ENCODE peak calls at places on chromosomes 16 and 17, in nine cellular contexts. W, C, B, D, K, Q, E, M and X are unnamed samples.

GRCh38 chr17:70076189-70076588 is 1.2 kb downstream of the KCNJ16 start:
- DNase-seq in C (no peak), D (no peak), M (no peak), E (no peak), Q (no peak), B (peak; percentile 21), W (no peak), K (no peak), X (no peak)

GRCh38 chr17:21573961-21574610 is 118.2 kb upstream of the KCNJ18 start:
- DNase-seq in K (peak; percentile 39), Q (peak; percentile 54), E (no peak), B (peak; percentile 68), M (no peak), D (peak; percentile 54), C (no peak), W (no peak), X (peak; percentile 52)

GRCh38 chr17:37382056-37382455 is 6.3 kb downstream of the C17orf78 start:
- DNase-seq in D (no peak), Q (no peak), K (no peak), M (no peak), W (no peak), C (no peak), B (no peak), E (no peak), X (no peak)

GRCh38 chr17:41308251-41308917 is 725 bp downstream of the KRTAP16-1 start:
- DNase-seq in D (no peak), E (peak; percentile 52), M (no peak), C (no peak), B (no peak), K (no peak), W (no peak), Q (no peak), X (no peak)

GRCh38 chr17:76781056-76781982 is 43.4 kb downstream of the MFSD11 start:
- DNase-seq in B (no peak), Q (no peak), C (no peak), M (no peak), K (no peak), E (no peak), D (peak; percentile 12), W (no peak), X (no peak)

GRCh38 chr17:41397003-41397665 is at the start of gene KRT31:
- DNase-seq in D (no peak), E (no peak), W (no peak), C (no peak), B (no peak), M (no peak), K (no peak), Q (no peak), X (no peak)

GRCh38 chr16:78973041-78973440 is 627.5 kb downstream of the MAF start:
- DNase-seq in E (no peak), W (no peak), B (no peak), Q (no peak), D (no peak), C (no peak), M (no peak), K (no peak), X (no peak)

GRCh38 chr16:86452451-86452850 is 57.9 kb upstream of the FOXF1 start:
- DNase-seq in E (no peak), D (no peak), Q (no peak), K (no peak), W (no peak), C (no peak), B (peak; percentile 68), M (no peak), X (no peak)

GRCh38 chr16:82741073-82741615 is 114.4 kb downstream of the CDH13 start:
- DNase-seq in C (no peak), B (peak; percentile 58), E (no peak), Q (no peak), K (no peak), M (no peak), W (no peak), D (no peak), X (peak; percentile 75)

GRCh38 chr16:89113661-89114060 is 20.0 kb downstream of the ACSF3 start:
- DNase-seq in E (no peak), C (peak; percentile 45), M (no peak), B (no peak), W (no peak), K (no peak), Q (no peak), D (no peak), X (no peak)

GRCh38 chr17:81391964-81392908 is 3.0 kb upstream of the BAHCC1 start:
- DNase-seq in C (no peak), B (peak; percentile 52), W (no peak), K (no peak), D (no peak), Q (no peak), E (no peak), M (no peak), X (no peak)

GRCh38 chr17:47684025-47684424 is 9.9 kb upstream of the TBKBP1 start:
- DNase-seq in M (no peak), Q (no peak), D (no peak), C (no peak), E (no peak), W (no peak), K (no peak), B (no peak), X (no peak)

GRCh38 chr17:39655105-39655504 is 10.0 kb upstream of the TCAP start:
- DNase-seq in D (no peak), E (no peak), M (no peak), C (no peak), Q (no peak), W (no peak), K (no peak), B (no peak), X (no peak)

GRCh38 chr17:72952641-72953313 is 139.7 kb downstream of the SLC39A11 start:
- DNase-seq in B (no peak), M (no peak), E (no peak), W (no peak), K (no peak), C (no peak), Q (no peak), D (no peak), X (no peak)

DNA sequence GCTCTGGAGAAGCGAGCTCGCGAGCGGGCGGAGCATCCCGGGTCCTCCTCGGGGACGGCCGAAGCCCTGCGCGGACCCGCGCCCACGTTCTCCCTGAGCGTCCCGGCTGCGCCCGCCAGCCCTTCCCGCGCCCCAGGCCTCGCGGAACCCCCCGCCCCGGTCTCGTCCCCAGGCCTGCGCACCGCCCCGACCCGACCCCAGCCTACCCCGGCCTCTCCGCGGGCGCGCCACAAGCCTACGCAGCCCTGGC is 159 bp downstream of the USP36 start:
- DNase-seq in M (no peak), Q (no peak), C (no peak), W (no peak), B (no peak), K (no peak), E (no peak), D (no peak), X (no peak)
- H3K27ac ChIP-seq in M (peak overlapping the region; percentile 94), Q (peak overlapping the region; percentile 97), C (peak overlapping the region; percentile 100), W (peak overlapping the region; percentile 88), B (peak overlapping the region; percentile 87), K (peak overlapping the region; percentile 86), E (peak overlapping the region; percentile 99), D (peak overlapping the region; percentile 98), X (peak overlapping the region; percentile 92)

DNA sequence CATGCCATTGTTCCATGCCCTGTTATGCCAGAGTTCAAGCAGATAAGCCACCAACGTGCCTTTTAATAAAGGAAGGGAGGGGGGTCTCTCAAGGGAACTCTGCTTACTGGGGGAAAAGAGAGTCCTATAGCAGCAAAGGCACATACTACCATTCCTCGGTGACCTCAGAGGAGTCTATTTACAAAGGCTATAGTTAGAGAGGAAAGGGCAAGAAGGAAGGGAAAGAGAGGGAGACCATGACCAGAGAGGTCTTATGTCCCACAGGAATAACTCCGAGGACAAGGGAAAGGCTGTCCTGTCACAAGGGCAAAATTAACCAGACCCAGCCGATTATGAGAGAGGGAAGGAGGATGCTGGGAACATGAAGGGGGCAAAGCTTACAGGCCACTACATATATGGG is 51.4 kb downstream of the HIC1 start:
- DNase-seq in M (no peak), D (no peak), Q (no peak), E (no peak), W (no peak), B (no peak), C (no peak), K (no peak), X (no peak)
- H3K27ac ChIP-seq in M (no peak overlapping the region), D (no peak overlapping the region), Q (peak overlapping the region; percentile 50), E (no peak overlapping the region), W (no peak overlapping the region), B (no peak overlapping the region), C (no peak overlapping the region), K (no peak overlapping the region), X (no peak overlapping the region)

DNA sequence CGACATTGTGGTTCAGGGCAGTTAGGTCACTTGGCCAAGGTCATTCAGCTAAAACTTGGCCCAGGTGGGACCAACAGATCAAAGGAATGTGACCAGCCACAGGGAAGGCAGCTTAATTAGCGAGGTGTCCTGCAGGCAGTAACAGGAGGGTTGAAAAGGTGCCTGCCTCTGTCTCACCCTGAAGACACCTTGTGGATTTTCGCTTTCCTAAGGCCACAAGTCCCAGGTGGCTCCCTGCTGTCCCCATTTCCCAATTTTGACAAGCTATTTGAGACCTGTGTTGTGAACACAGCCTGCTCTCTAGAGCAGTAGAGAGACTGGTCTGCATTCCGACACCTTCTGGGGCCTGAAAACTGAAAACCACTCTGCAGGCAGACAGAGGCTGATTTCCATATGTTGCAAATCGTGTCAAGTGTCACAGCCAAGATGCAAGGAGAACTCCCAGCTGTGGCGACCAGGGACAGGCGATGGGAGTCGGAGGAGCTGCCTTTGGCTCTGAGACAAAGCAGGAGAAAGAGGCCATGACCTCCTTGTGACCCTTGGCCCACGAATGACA is 593.1 kb upstream of the CDH5 start:
- DNase-seq in M (no peak), E (no peak), W (no peak), K (no peak), B (no peak), D (no peak), Q (no peak), C (no peak), X (no peak)
- H3K27ac ChIP-seq in M (no peak overlapping the region), E (no peak overlapping the region), W (no peak overlapping the region), K (no peak overlapping the region), B (no peak overlapping the region), D (no peak overlapping the region), Q (no peak overlapping the region), C (no peak overlapping the region), X (no peak overlapping the region)

GRCh38 chr17:29705352-29705751 is 82.6 kb upstream of the CORO6 start:
- DNase-seq in Q (no peak), D (no peak), E (no peak), M (no peak), W (no peak), B (no peak), C (no peak), K (no peak), X (no peak)
- H3K27ac ChIP-seq in Q (peak overlapping the region; percentile 79), D (peak overlapping the region; percentile 13), E (peak overlapping the region; percentile 87), M (no peak overlapping the region), W (no peak overlapping the region), B (no peak overlapping the region), C (no peak overlapping the region), K (peak overlapping the region; percentile 63), X (no peak overlapping the region)

DNA sequence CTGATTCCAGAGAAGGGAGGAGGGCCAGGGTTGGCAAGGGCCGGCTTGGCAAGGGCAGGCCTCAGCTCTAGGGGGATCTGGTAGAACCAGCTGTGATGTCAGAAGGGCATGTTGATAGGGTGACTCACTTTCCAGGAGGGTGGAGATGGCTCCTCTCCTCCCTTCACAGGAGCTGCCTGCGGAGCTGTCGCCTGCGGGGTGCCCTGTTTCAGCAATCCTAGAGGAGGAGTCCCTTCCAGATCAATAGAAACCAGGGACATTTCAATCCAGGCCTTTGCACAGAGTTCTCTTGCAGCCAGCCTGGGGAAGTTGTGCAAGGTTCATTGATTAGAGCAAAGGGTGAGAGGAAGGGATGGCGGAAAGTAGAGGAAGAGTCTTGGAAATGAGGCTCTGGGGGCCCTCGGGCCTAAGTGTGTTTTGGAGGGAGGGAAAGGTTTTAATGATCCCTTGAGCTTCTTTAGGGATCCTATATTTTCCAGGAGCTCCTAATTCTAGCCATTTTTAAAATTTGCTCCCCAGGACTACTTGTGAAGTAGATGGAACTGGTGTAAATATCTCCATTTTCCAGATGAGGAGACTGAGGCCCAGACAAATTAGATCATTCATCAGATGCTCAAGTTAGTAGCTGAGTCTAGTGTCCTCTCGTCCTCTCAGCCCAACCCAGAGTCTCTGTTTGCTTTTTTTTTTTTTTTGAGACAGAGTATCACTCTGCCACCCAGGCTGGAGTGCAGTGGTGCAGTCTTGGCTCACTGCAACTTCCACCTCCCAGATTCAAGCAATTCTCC is 24.8 kb upstream of the CSNK2A2 start:
- DNase-seq in B (peak; percentile 25), M (peak; percentile 19), C (no peak), W (peak; percentile 84), Q (no peak), E (no peak), D (no peak), K (no peak), X (peak; percentile 27)
- H3K27ac ChIP-seq in B (no peak overlapping the region), M (no peak overlapping the region), C (no peak overlapping the region), W (no peak overlapping the region), Q (no peak overlapping the region), E (no peak overlapping the region), D (no peak overlapping the region), K (no peak overlapping the region), X (no peak overlapping the region)